ENCODE peak calls at places on chromosomes 13 and 19, in six cellular contexts. One of them, this sample, is unnamed. For H3K36me3, the result is how much of the 10 kb centered on the place peaks cover.

GRCh38 chr13:35874704-35875103 is 256.5 kb downstream of the DCLK1 start:
- ATAC-seq in body of pancreas: no peak
- ATAC-seq in HepG2: no peak
- ATAC-seq in heart left ventricle: peak
- ATAC-seq in gastrocnemius medialis: peak
- ATAC-seq in GM12878: no peak
- ATAC-seq in this sample: peak

GRCh38 chr19:898663-899062 is 5.4 kb downstream of the RNU6-9 start:
- ATAC-seq in GM12878: peak
- ATAC-seq in heart left ventricle: no peak
- ATAC-seq in body of pancreas: no peak
- ATAC-seq in HepG2: no peak
- ATAC-seq in gastrocnemius medialis: no peak
- ATAC-seq in this sample: no peak

GRCh38 chr13:66210677-66211076 is 1019.5 kb downstream of the PCDH9 start:
- ATAC-seq in heart left ventricle: peak
- ATAC-seq in body of pancreas: no peak
- ATAC-seq in gastrocnemius medialis: no peak
- ATAC-seq in HepG2: no peak
- ATAC-seq in GM12878: no peak
- ATAC-seq in this sample: peak

GRCh38 chr13:95822303-95822702 is 145.4 kb downstream of the DNAJC3 start:
- ATAC-seq in gastrocnemius medialis: no peak
- ATAC-seq in GM12878: no peak
- ATAC-seq in heart left ventricle: no peak
- ATAC-seq in HepG2: no peak
- ATAC-seq in body of pancreas: no peak
- ATAC-seq in this sample: no peak

GRCh38 chr19:18520848-18521691 is 800 bp downstream of the ELL start:
- ATAC-seq in body of pancreas: no peak
- ATAC-seq in heart left ventricle: no peak
- ATAC-seq in gastrocnemius medialis: no peak
- ATAC-seq in HepG2: no peak
- ATAC-seq in GM12878: peak
- ATAC-seq in this sample: no peak

GRCh38 chr13:40452741-40453665 is 213.4 kb downstream of the FOXO1 start:
- ATAC-seq in gastrocnemius medialis: no peak
- ATAC-seq in heart left ventricle: no peak
- ATAC-seq in GM12878: no peak
- ATAC-seq in body of pancreas: peak
- ATAC-seq in HepG2: no peak
- ATAC-seq in this sample: no peak

GRCh38 chr13:45361596-45362206 is 20.7 kb upstream of the TPT1 start:
- ATAC-seq in HepG2: no peak
- ATAC-seq in GM12878: no peak
- ATAC-seq in body of pancreas: no peak
- ATAC-seq in heart left ventricle: peak
- ATAC-seq in gastrocnemius medialis: no peak
- ATAC-seq in this sample: no peak

GRCh38 chr19:29587518-29587986 is 18.5 kb upstream of the POP4 start:
- ATAC-seq in gastrocnemius medialis: no peak
- ATAC-seq in body of pancreas: no peak
- ATAC-seq in HepG2: no peak
- ATAC-seq in GM12878: peak
- ATAC-seq in heart left ventricle: no peak
- ATAC-seq in this sample: no peak

GRCh38 chr19:13053238-13053637 is 49.4 kb downstream of the LYL1 start:
- ATAC-seq in heart left ventricle: no peak
- ATAC-seq in HepG2: peak
- ATAC-seq in body of pancreas: no peak
- ATAC-seq in gastrocnemius medialis: no peak
- ATAC-seq in GM12878: no peak
- ATAC-seq in this sample: no peak

GRCh38 chr19:23203841-23204344 is 46.3 kb downstream of the ZNF724 start:
- ATAC-seq in heart left ventricle: peak
- ATAC-seq in body of pancreas: no peak
- ATAC-seq in gastrocnemius medialis: no peak
- ATAC-seq in HepG2: no peak
- ATAC-seq in GM12878: no peak
- ATAC-seq in this sample: peak

GRCh38 chr13:67080351-67080750 is 149.8 kb downstream of the PCDH9 start:
- ATAC-seq in heart left ventricle: no peak
- ATAC-seq in HepG2: no peak
- ATAC-seq in gastrocnemius medialis: no peak
- ATAC-seq in body of pancreas: no peak
- ATAC-seq in GM12878: no peak
- ATAC-seq in this sample: no peak

GRCh38 chr19:47239610-47240296 is 8.8 kb upstream of the BBC3 start:
- ATAC-seq in gastrocnemius medialis: no peak
- ATAC-seq in GM12878: peak
- ATAC-seq in HepG2: no peak
- ATAC-seq in body of pancreas: no peak
- ATAC-seq in heart left ventricle: peak
- ATAC-seq in this sample: peak

GRCh38 chr13:60699636-60700035 is 302.6 kb downstream of the TDRD3 start:
- ATAC-seq in gastrocnemius medialis: no peak
- ATAC-seq in body of pancreas: no peak
- ATAC-seq in heart left ventricle: no peak
- ATAC-seq in HepG2: no peak
- ATAC-seq in GM12878: no peak
- ATAC-seq in this sample: no peak

GRCh38 chr19:4760285-4760650 is 31.3 kb upstream of the FEM1A start:
- ATAC-seq in HepG2: no peak
- ATAC-seq in gastrocnemius medialis: no peak
- ATAC-seq in body of pancreas: no peak
- ATAC-seq in heart left ventricle: no peak
- ATAC-seq in GM12878: no peak
- ATAC-seq in this sample: no peak

GRCh38 chr19:15934332-15935078 is at the start of gene CYP4F11:
- ATAC-seq in GM12878: no peak
- ATAC-seq in heart left ventricle: peak
- ATAC-seq in HepG2: peak
- ATAC-seq in body of pancreas: peak
- ATAC-seq in gastrocnemius medialis: no peak
- ATAC-seq in this sample: peak

GRCh38 chr13:34294483-34295129 is 476.7 kb downstream of the RFC3 start:
- ATAC-seq in body of pancreas: peak
- ATAC-seq in HepG2: peak
- ATAC-seq in heart left ventricle: peak
- ATAC-seq in GM12878: no peak
- ATAC-seq in gastrocnemius medialis: no peak
- ATAC-seq in this sample: no peak

GRCh38 chr19:48779636-48780035 is 24.3 kb downstream of the FGF21 start:
- ATAC-seq in gastrocnemius medialis: no peak
- ATAC-seq in HepG2: peak
- ATAC-seq in heart left ventricle: no peak
- ATAC-seq in body of pancreas: no peak
- ATAC-seq in GM12878: peak
- ATAC-seq in this sample: no peak

GRCh38 chr19:45668342-45668871 is 386 bp downstream of the GIPR start:
- ATAC-seq in GM12878: peak
- ATAC-seq in HepG2: no peak
- ATAC-seq in heart left ventricle: no peak
- ATAC-seq in gastrocnemius medialis: no peak
- ATAC-seq in body of pancreas: no peak
- ATAC-seq in this sample: no peak

GRCh38 chr19:45163156-45163555 is 2.4 kb upstream of the NKPD1 start:
- ATAC-seq in gastrocnemius medialis: no peak
- ATAC-seq in body of pancreas: no peak
- ATAC-seq in heart left ventricle: no peak
- ATAC-seq in HepG2: no peak
- ATAC-seq in GM12878: no peak
- ATAC-seq in this sample: no peak

GRCh38 chr13:98228661-98229349 is 51.7 kb upstream of the RNF113B start:
- ATAC-seq in GM12878: no peak
- ATAC-seq in gastrocnemius medialis: no peak
- ATAC-seq in body of pancreas: no peak
- ATAC-seq in heart left ventricle: no peak
- ATAC-seq in HepG2: no peak
- ATAC-seq in this sample: no peak

DNA sequence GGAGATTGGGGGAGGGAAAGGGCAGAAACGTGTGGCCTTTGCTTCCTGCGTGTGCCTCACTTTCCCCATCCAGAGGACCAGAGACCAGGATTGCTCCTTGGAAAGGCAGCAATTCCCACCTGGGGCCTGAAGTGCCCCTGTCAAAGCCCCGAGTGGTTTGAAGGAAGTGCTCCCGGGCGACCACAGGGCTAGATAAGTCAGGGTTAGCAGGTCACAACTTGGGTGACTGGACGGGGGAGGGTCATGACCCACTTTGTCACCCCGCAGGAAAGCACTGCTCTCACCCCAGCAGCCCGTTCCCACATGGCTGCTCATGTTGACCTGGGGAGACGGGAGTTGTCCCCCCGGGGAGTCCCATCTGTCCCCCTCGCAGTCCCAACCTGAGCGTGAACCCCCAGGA is 472 bp downstream of the PRAM1 start:
- ATAC-seq in GM12878: no peak
- ATAC-seq in HepG2: no peak
- ATAC-seq in gastrocnemius medialis: no peak
- ATAC-seq in body of pancreas: no peak
- ATAC-seq in heart left ventricle: no peak
- ATAC-seq in this sample: no peak
- H3K27ac ChIP-seq in GM12878: no peak
- H3K27ac ChIP-seq in HepG2: no peak
- H3K27ac ChIP-seq in gastrocnemius medialis: no peak
- H3K27ac ChIP-seq in body of pancreas: no peak
- H3K27ac ChIP-seq in heart left ventricle: no peak
- H3K27ac ChIP-seq in this sample: no peak

GRCh38 chr13:38520041-38520440 is 166.8 kb upstream of the FREM2 start:
- ATAC-seq in gastrocnemius medialis: no peak
- ATAC-seq in heart left ventricle: no peak
- ATAC-seq in GM12878: no peak
- ATAC-seq in HepG2: no peak
- ATAC-seq in body of pancreas: no peak
- ATAC-seq in this sample: no peak

GRCh38 chr13:38518328-38518727 is 168.5 kb upstream of the FREM2 start:
- ATAC-seq in GM12878: peak
- ATAC-seq in heart left ventricle: no peak
- ATAC-seq in body of pancreas: no peak
- ATAC-seq in gastrocnemius medialis: no peak
- ATAC-seq in HepG2: peak
- ATAC-seq in this sample: no peak

GRCh38 chr13:38514575-38514974 is 164.9 kb downstream of the UFM1 start:
- ATAC-seq in GM12878: peak
- ATAC-seq in HepG2: no peak
- ATAC-seq in gastrocnemius medialis: no peak
- ATAC-seq in body of pancreas: no peak
- ATAC-seq in heart left ventricle: no peak
- ATAC-seq in this sample: no peak

DNA sequence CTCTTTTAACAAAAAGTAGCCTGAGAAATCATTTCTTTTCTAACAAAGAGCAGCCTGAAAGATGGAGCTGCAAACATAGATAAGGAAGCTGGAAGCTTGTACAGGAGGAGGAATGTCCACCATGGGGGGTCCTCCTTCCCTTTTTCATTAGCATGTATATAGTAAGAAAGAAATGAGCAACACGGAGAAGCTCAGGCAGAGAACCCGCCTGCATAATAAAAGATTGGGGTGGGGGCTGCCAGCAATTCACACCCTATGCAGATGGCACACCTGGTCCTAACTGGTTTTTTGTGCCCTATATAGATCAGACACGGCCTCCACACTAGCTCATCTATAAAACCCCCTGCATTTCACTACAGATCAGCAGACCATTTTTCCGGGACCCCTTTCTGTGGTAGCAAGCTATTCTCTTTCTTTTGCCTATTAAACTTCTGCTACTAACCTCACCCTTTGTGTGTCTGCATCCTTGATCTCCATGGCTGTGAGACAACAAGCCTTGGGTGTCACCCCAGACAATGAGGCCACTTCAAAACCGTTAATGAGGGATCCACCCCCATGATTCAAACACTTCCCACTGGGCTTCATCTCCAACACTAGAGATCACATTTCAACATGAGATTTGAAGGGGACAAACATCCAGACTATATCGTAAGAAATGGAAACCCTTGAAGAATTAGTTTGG is 167.5 kb upstream of the FREM2 start:
- ATAC-seq in heart left ventricle: no peak
- ATAC-seq in GM12878: no peak
- ATAC-seq in body of pancreas: no peak
- ATAC-seq in HepG2: no peak
- ATAC-seq in gastrocnemius medialis: no peak
- ATAC-seq in this sample: no peak
- TF ChIP-seq POLR2A in heart left ventricle: no peak
- TF ChIP-seq POLR2A in GM12878: no peak
- TF ChIP-seq POLR2A in body of pancreas: no peak
- TF ChIP-seq POLR2A in HepG2: no peak
- TF ChIP-seq POLR2A in gastrocnemius medialis: no peak
- TF ChIP-seq POLR2A in this sample: no peak

DNA sequence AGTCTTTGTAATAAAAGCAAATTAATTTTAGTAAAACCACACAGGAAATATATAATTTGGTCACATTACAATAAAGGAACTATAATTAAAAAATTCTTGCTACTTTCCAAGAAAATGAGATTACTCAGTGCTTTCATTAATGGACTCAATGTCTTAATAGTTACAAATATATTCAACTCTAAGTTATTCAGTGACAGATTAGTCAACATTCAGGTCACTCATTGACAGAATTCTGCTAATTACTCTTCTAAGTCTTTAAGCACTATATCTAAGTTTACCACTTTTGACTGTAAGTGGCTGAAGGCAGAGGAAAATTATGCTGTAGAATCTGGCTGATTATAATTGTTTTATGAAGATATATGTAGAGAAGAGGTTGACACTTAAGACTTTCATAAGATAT is 1365.0 kb downstream of the EFNB2 start:
- ATAC-seq in GM12878: no peak
- ATAC-seq in gastrocnemius medialis: no peak
- ATAC-seq in body of pancreas: no peak
- ATAC-seq in HepG2: no peak
- ATAC-seq in heart left ventricle: no peak
- ATAC-seq in this sample: no peak
- H3K36me3 ChIP-seq in GM12878: under half
- H3K36me3 ChIP-seq in gastrocnemius medialis: under half
- H3K36me3 ChIP-seq in body of pancreas: under half
- H3K36me3 ChIP-seq in HepG2: under half
- H3K36me3 ChIP-seq in heart left ventricle: under half
- H3K36me3 ChIP-seq in this sample: under half

DNA sequence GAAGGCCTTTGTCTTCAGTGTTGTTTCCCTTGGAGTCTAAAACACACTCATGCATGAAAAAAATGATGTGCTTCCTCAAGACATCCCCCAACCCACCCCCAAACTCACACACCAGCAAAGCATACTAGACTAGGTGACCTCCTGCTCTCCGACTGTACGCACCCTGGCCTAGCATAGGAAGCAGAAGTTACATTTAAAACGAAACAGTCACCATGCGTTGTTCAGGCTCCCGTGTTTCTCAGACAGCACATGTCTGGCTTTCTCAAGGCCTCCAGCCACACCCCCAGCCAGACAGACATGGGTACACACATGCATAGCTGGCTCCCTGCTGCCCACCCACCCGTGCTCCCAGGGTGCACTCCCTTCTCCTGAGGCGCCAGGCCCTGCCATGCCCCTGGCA is 28.7 kb upstream of the C1QTNF9 start:
- ATAC-seq in GM12878: peak
- ATAC-seq in body of pancreas: no peak
- ATAC-seq in HepG2: no peak
- ATAC-seq in heart left ventricle: no peak
- ATAC-seq in gastrocnemius medialis: no peak
- ATAC-seq in this sample: no peak
- H3K27ac ChIP-seq in GM12878: peak
- H3K27ac ChIP-seq in body of pancreas: no peak
- H3K27ac ChIP-seq in HepG2: no peak
- H3K27ac ChIP-seq in heart left ventricle: no peak
- H3K27ac ChIP-seq in gastrocnemius medialis: no peak
- H3K27ac ChIP-seq in this sample: no peak

GRCh38 chr19:54616057-54616456 is 14.2 kb upstream of the LILRB1 start:
- ATAC-seq in heart left ventricle: no peak
- ATAC-seq in body of pancreas: no peak
- ATAC-seq in gastrocnemius medialis: no peak
- ATAC-seq in GM12878: peak
- ATAC-seq in HepG2: no peak
- ATAC-seq in this sample: no peak
- TF ChIP-seq POLR2A in heart left ventricle: no peak
- TF ChIP-seq POLR2A in body of pancreas: no peak
- TF ChIP-seq POLR2A in gastrocnemius medialis: no peak
- TF ChIP-seq POLR2A in GM12878: no peak
- TF ChIP-seq POLR2A in HepG2: no peak
- TF ChIP-seq POLR2A in this sample: no peak